ENCODE peak calls at places on chromosomes 12 and 14, in four cellular contexts. One of them, this sample, is unnamed.

GRCh38 chr12:12954361-12954760 is 2.4 kb upstream of the GPRC5D start:
- DNase-seq in breast epithelium: no peak
- DNase-seq in sigmoid colon: no peak
- DNase-seq in IMR-90: peak; percentile 55
- DNase-seq in this sample: no peak

GRCh38 chr12:47553266-47553665 is 152.6 kb downstream of the RPAP3 start:
- DNase-seq in breast epithelium: no peak
- DNase-seq in sigmoid colon: no peak
- DNase-seq in IMR-90: no peak
- DNase-seq in this sample: no peak

GRCh38 chr12:86216591-86216990 is 39.6 kb downstream of the MGAT4C start:
- DNase-seq in breast epithelium: no peak
- DNase-seq in sigmoid colon: no peak
- DNase-seq in IMR-90: no peak
- DNase-seq in this sample: no peak

GRCh38 chr12:98185606-98186005 is 329.8 kb upstream of the TMPO start:
- DNase-seq in breast epithelium: no peak
- DNase-seq in sigmoid colon: no peak
- DNase-seq in IMR-90: peak; percentile 8
- DNase-seq in this sample: no peak

GRCh38 chr14:81366259-81366658 is 33.9 kb downstream of the STON2 start:
- DNase-seq in breast epithelium: no peak
- DNase-seq in sigmoid colon: no peak
- DNase-seq in IMR-90: no peak
- DNase-seq in this sample: no peak

GRCh38 chr12:58491296-58491695 is 429.0 kb downstream of the LRIG3 start:
- DNase-seq in breast epithelium: no peak
- DNase-seq in sigmoid colon: no peak
- DNase-seq in IMR-90: peak; percentile 90
- DNase-seq in this sample: no peak

GRCh38 chr14:99879401-99880295 is 86.4 kb downstream of the EML1 start:
- DNase-seq in breast epithelium: no peak
- DNase-seq in sigmoid colon: no peak
- DNase-seq in IMR-90: peak; percentile 88
- DNase-seq in this sample: no peak

GRCh38 chr14:82067221-82067620 is 533.6 kb upstream of the SEL1L start:
- DNase-seq in breast epithelium: no peak
- DNase-seq in sigmoid colon: no peak
- DNase-seq in IMR-90: no peak
- DNase-seq in this sample: no peak

GRCh38 chr14:54133896-54134295 is 177.3 kb upstream of the BMP4 start:
- DNase-seq in breast epithelium: no peak
- DNase-seq in sigmoid colon: no peak
- DNase-seq in IMR-90: peak; percentile 59
- DNase-seq in this sample: peak; percentile 36

GRCh38 chr12:14416658-14417057 is 51.2 kb downstream of the ATF7IP start:
- DNase-seq in breast epithelium: no peak
- DNase-seq in sigmoid colon: no peak
- DNase-seq in IMR-90: peak; percentile 93
- DNase-seq in this sample: peak; percentile 21

DNA sequence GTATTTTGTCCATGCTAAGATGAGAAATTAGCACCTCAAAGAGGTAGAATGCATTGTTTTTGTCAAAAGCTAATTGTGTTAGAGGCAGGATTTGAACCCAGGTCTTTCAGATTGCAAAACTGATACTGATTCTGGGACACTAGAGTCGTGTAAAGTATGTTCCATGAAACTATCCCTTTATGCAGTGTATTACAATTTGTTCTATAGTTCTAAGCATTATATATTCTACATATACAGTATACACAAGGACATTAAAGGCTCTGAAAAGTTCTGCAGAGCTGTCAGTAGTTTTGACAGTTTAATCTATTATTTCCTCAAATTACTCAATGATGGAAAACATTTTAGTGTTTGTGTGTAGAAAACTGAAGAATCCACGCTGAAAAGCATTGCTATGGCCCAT is 6.3 kb downstream of the SERPINA1 start:
- DNase-seq in breast epithelium: no peak
- DNase-seq in sigmoid colon: no peak
- DNase-seq in IMR-90: no peak
- DNase-seq in this sample: no peak
- TF ChIP-seq POLR2A in breast epithelium: no peak
- TF ChIP-seq POLR2A in sigmoid colon: no peak
- TF ChIP-seq POLR2A in IMR-90: no peak
- TF ChIP-seq POLR2A in this sample: no peak

GRCh38 chr12:2553388-2554126 is 241.2 kb upstream of the FKBP4 start:
- DNase-seq in breast epithelium: no peak
- DNase-seq in sigmoid colon: no peak
- DNase-seq in IMR-90: no peak
- DNase-seq in this sample: no peak
- H3K4me1 ChIP-seq in breast epithelium: no peaks in the 10 kb centered on the region
- H3K4me1 ChIP-seq in sigmoid colon: peaks cover 13% of the 10 kb centered on the region
- H3K4me1 ChIP-seq in IMR-90: no peaks in the 10 kb centered on the region
- H3K4me1 ChIP-seq in this sample: no peaks in the 10 kb centered on the region

GRCh38 chr12:77406131-77406905 is 340.9 kb upstream of the E2F7 start:
- DNase-seq in breast epithelium: no peak
- DNase-seq in sigmoid colon: no peak
- DNase-seq in IMR-90: no peak
- DNase-seq in this sample: no peak
- TF ChIP-seq POLR2A in breast epithelium: no peak
- TF ChIP-seq POLR2A in sigmoid colon: no peak
- TF ChIP-seq POLR2A in IMR-90: no peak
- TF ChIP-seq POLR2A in this sample: no peak

GRCh38 chr12:84982888-84983287 is 53.2 kb downstream of the TSPAN19 start:
- DNase-seq in breast epithelium: no peak
- DNase-seq in sigmoid colon: no peak
- DNase-seq in IMR-90: no peak
- DNase-seq in this sample: no peak
- H3K4me1 ChIP-seq in breast epithelium: no peaks in the 10 kb centered on the region
- H3K4me1 ChIP-seq in sigmoid colon: no peaks in the 10 kb centered on the region
- H3K4me1 ChIP-seq in IMR-90: no peaks in the 10 kb centered on the region
- H3K4me1 ChIP-seq in this sample: no peaks in the 10 kb centered on the region

DNA sequence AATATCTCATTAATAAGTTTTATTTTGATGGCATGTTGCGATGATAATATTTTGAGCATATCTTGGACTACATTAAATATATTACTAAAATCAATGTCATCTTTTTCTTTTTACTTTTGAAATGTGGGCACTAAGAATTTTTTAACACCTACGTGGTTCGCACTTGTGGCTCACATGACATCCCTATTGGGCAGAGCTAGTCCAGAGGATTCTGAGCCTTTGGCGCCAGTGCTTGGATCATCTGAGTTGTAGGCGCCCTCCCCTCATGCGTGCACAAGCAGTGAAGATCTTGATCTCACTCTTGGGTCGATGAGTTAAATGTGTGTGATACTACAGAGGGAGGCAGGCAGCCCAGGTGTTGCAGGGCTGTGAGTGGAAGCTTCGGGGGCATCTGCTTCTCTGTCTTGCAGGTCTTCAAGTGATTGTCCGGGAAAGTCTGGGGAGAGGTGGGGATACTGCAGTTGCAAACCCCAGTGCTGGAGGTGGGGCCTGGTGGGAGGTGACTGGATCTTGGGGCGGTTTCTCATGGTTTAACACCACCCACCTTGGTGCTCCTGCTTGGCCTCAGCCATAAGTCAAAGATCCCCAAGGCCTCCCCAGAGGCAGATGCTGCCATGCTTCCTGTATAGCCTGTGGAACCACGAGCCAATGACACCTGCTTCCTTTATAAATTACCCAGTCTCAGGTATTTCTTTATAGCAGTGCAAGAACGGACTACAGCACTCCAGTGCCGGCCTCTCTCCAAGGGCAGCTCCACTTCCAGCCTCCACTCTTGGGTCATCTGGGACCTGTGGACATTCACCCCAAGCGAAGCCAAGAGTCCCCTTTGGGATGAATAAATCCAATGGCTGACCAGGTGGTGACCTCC is 46.1 kb upstream of the PPP2R5C start:
- DNase-seq in breast epithelium: no peak
- DNase-seq in sigmoid colon: no peak
- DNase-seq in IMR-90: no peak
- DNase-seq in this sample: peak; percentile 41
- TF ChIP-seq POLR2A in breast epithelium: no peak
- TF ChIP-seq POLR2A in sigmoid colon: no peak
- TF ChIP-seq POLR2A in IMR-90: no peak
- TF ChIP-seq POLR2A in this sample: no peak